ENCODE peak calls at places on chromosome 5, in four cellular contexts. K is nephron progenitor cell; Y is activated T-cell treated with anti-CD3 and anti-CD28 coated beads, Interleukin-2, amount 50 U/mL, for 48 hours; Q is brain microvascular endothelial cell. P is an unnamed sample.

GRCh38 chr5:132840896-132841818 is 10.7 kb upstream of the SHROOM1 start:
- DNase-seq in K (no peak), Y (no peak), Q (no peak), P (peak; percentile 63)

GRCh38 chr5:108521841-108522506 is 140.1 kb upstream of the FBXL17 start:
- DNase-seq in K (peak; percentile 31), Y (no peak), Q (peak; percentile 67), P (peak; percentile 82)

GRCh38 chr5:138843789-138844461 is 31.2 kb downstream of the LRRTM2 start:
- DNase-seq in K (no peak), Y (no peak), Q (no peak), P (no peak)

GRCh38 chr5:176740131-176740701 is 70.1 kb upstream of the UNC5A start:
- DNase-seq in K (no peak), Y (peak; percentile 14), Q (no peak), P (no peak)

GRCh38 chr5:177312649-177313181 is 1.0 kb upstream of the MXD3 start:
- DNase-seq in K (peak; percentile 48), Y (peak; percentile 72), Q (no peak), P (no peak)

GRCh38 chr5:169350016-169350415 is 49.1 kb upstream of the SLIT3 start:
- DNase-seq in K (no peak), Y (no peak), Q (peak; percentile 77), P (no peak)

GRCh38 chr5:68369436-68370125 is 154.0 kb downstream of the PIK3R1 start:
- DNase-seq in K (no peak), Y (peak; percentile 43), Q (no peak), P (no peak)

GRCh38 chr5:38154615-38155204 is 103.6 kb upstream of the EGFLAM start:
- DNase-seq in K (no peak), Y (no peak), Q (no peak), P (no peak)

GRCh38 chr5:145791866-145792265 is 43.3 kb downstream of the PRELID2 start:
- DNase-seq in K (no peak), Y (no peak), Q (no peak), P (peak; percentile 66)

GRCh38 chr5:93665649-93666048 is 75.8 kb downstream of the POU5F2 start:
- DNase-seq in K (no peak), Y (no peak), Q (no peak), P (no peak)

GRCh38 chr5:133113331-133114061 is 61.7 kb downstream of the HSPA4 start:
- DNase-seq in K (no peak), Y (peak; percentile 79), Q (peak; percentile 48), P (peak; percentile 93)

GRCh38 chr5:158658439-158659230 is 441.1 kb downstream of the EBF1 start:
- DNase-seq in K (no peak), Y (no peak), Q (peak; percentile 65), P (no peak)

GRCh38 chr5:84433461-84433860 is 48.8 kb upstream of the EDIL3 start:
- DNase-seq in K (no peak), Y (no peak), Q (peak; percentile 53), P (no peak)

GRCh38 chr5:55226934-55227737 is at the start of gene MCIDAS:
- DNase-seq in K (peak; percentile 80), Y (peak; percentile 75), Q (no peak), P (peak; percentile 52)